ENCODE peak calls at places on chromosomes 2 and 18, in four cellular contexts. One of them, this sample, is unnamed.

GRCh38 chr2:179446475-179447141 is 182.0 kb upstream of the SESTD1 start:
- DNase-seq in PC-9: peak; percentile 56
- DNase-seq in naive thymus-derived CD4-positive, alpha-beta T cell: no peak
- DNase-seq in left ventricle myocardium inferior: no peak
- DNase-seq in this sample: no peak

GRCh38 chr2:110149330-110150220 is 34.0 kb upstream of the MALL start:
- DNase-seq in PC-9: peak; percentile 92
- DNase-seq in naive thymus-derived CD4-positive, alpha-beta T cell: no peak
- DNase-seq in left ventricle myocardium inferior: no peak
- DNase-seq in this sample: no peak

GRCh38 chr2:134900151-134900550 is 18.5 kb upstream of the CCNT2 start:
- DNase-seq in PC-9: no peak
- DNase-seq in naive thymus-derived CD4-positive, alpha-beta T cell: no peak
- DNase-seq in left ventricle myocardium inferior: no peak
- DNase-seq in this sample: no peak

GRCh38 chr2:29747786-29748470 is 173.5 kb downstream of the ALK start:
- DNase-seq in PC-9: peak; percentile 79
- DNase-seq in naive thymus-derived CD4-positive, alpha-beta T cell: no peak
- DNase-seq in left ventricle myocardium inferior: no peak
- DNase-seq in this sample: no peak

GRCh38 chr2:86263956-86264355 is 64.7 kb downstream of the MRPL35 start:
- DNase-seq in PC-9: no peak
- DNase-seq in naive thymus-derived CD4-positive, alpha-beta T cell: no peak
- DNase-seq in left ventricle myocardium inferior: no peak
- DNase-seq in this sample: no peak

GRCh38 chr2:222393733-222394267 is 30.5 kb upstream of the SGPP2 start:
- DNase-seq in PC-9: no peak
- DNase-seq in naive thymus-derived CD4-positive, alpha-beta T cell: no peak
- DNase-seq in left ventricle myocardium inferior: no peak
- DNase-seq in this sample: no peak

GRCh38 chr2:6183231-6183630 is 491.0 kb downstream of the SOX11 start:
- DNase-seq in PC-9: no peak
- DNase-seq in naive thymus-derived CD4-positive, alpha-beta T cell: no peak
- DNase-seq in left ventricle myocardium inferior: no peak
- DNase-seq in this sample: no peak

GRCh38 chr2:221997683-221998082 is 301.1 kb downstream of the PAX3 start:
- DNase-seq in PC-9: no peak
- DNase-seq in naive thymus-derived CD4-positive, alpha-beta T cell: no peak
- DNase-seq in left ventricle myocardium inferior: no peak
- DNase-seq in this sample: no peak

GRCh38 chr2:149451417-149452165 is 121.2 kb downstream of the LYPD6 start:
- DNase-seq in PC-9: peak; percentile 63
- DNase-seq in naive thymus-derived CD4-positive, alpha-beta T cell: no peak
- DNase-seq in left ventricle myocardium inferior: no peak
- DNase-seq in this sample: no peak

GRCh38 chr2:232075859-232076258 is 114.3 kb downstream of the DIS3L2 start:
- DNase-seq in PC-9: no peak
- DNase-seq in naive thymus-derived CD4-positive, alpha-beta T cell: no peak
- DNase-seq in left ventricle myocardium inferior: no peak
- DNase-seq in this sample: no peak

GRCh38 chr2:216316743-216317142 is 55.5 kb downstream of the MARCHF4 start:
- DNase-seq in PC-9: no peak
- DNase-seq in naive thymus-derived CD4-positive, alpha-beta T cell: no peak
- DNase-seq in left ventricle myocardium inferior: no peak
- DNase-seq in this sample: no peak

GRCh38 chr2:42970151-42970550 is 177.8 kb upstream of the HAAO start:
- DNase-seq in PC-9: no peak
- DNase-seq in naive thymus-derived CD4-positive, alpha-beta T cell: no peak
- DNase-seq in left ventricle myocardium inferior: no peak
- DNase-seq in this sample: no peak

GRCh38 chr18:78721281-78721949 is 258.2 kb upstream of the SALL3 start:
- DNase-seq in PC-9: no peak
- DNase-seq in naive thymus-derived CD4-positive, alpha-beta T cell: no peak
- DNase-seq in left ventricle myocardium inferior: no peak
- DNase-seq in this sample: no peak

GRCh38 chr18:45398448-45398847 is 216.8 kb upstream of the SLC14A2 start:
- DNase-seq in PC-9: no peak
- DNase-seq in naive thymus-derived CD4-positive, alpha-beta T cell: no peak
- DNase-seq in left ventricle myocardium inferior: no peak
- DNase-seq in this sample: no peak

GRCh38 chr18:35618703-35619102 is 37.2 kb downstream of the GALNT1 start:
- DNase-seq in PC-9: no peak
- DNase-seq in naive thymus-derived CD4-positive, alpha-beta T cell: no peak
- DNase-seq in left ventricle myocardium inferior: no peak
- DNase-seq in this sample: no peak

GRCh38 chr2:38370664-38371063 is 6.4 kb downstream of the ATL2 start:
- DNase-seq in PC-9: no peak
- DNase-seq in naive thymus-derived CD4-positive, alpha-beta T cell: no peak
- DNase-seq in left ventricle myocardium inferior: no peak
- DNase-seq in this sample: no peak

GRCh38 chr18:22935431-22935830 is 2.3 kb downstream of the RBBP8 start:
- DNase-seq in PC-9: no peak
- DNase-seq in naive thymus-derived CD4-positive, alpha-beta T cell: no peak
- DNase-seq in left ventricle myocardium inferior: no peak
- DNase-seq in this sample: no peak

GRCh38 chr18:22933206-22933957 is at the start of gene RBBP8:
- DNase-seq in PC-9: peak; percentile 53
- DNase-seq in naive thymus-derived CD4-positive, alpha-beta T cell: peak; percentile 79
- DNase-seq in left ventricle myocardium inferior: peak; percentile 84
- DNase-seq in this sample: peak; percentile 83

GRCh38 chr18:22936515-22936914 is 3.4 kb downstream of the RBBP8 start:
- DNase-seq in PC-9: no peak
- DNase-seq in naive thymus-derived CD4-positive, alpha-beta T cell: no peak
- DNase-seq in left ventricle myocardium inferior: no peak
- DNase-seq in this sample: no peak

GRCh38 chr18:22933958-22934423 is 863 bp downstream of the RBBP8 start:
- DNase-seq in PC-9: no peak
- DNase-seq in naive thymus-derived CD4-positive, alpha-beta T cell: no peak
- DNase-seq in left ventricle myocardium inferior: no peak
- DNase-seq in this sample: no peak

DNA sequence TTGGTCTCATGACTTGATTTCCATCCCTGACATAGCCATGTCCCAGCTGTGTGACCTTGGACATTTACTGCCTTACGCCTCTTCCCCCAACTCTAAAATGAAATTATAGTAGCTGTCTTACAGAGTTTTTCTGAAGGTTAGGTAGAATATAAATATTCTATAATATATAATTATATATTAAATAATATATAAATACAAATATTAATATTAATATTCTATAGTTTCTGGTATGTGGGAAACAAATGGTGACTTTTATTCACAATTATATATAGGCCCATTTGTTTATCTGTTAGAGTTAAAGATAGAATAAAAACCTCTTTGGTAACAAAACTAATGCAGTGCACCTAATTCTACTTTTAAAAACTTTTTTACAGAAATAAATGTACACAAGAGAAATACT is 1.7 kb downstream of the RBBP8 start:
- DNase-seq in PC-9: no peak
- DNase-seq in naive thymus-derived CD4-positive, alpha-beta T cell: no peak
- DNase-seq in left ventricle myocardium inferior: no peak
- DNase-seq in this sample: no peak
- H3K4me3 ChIP-seq in PC-9: peak overlapping the region; percentile 86
- H3K4me3 ChIP-seq in naive thymus-derived CD4-positive, alpha-beta T cell: no peak overlapping the region
- H3K4me3 ChIP-seq in left ventricle myocardium inferior: no peak overlapping the region
- H3K4me3 ChIP-seq in this sample: no peak overlapping the region

GRCh38 chr18:8752329-8752728 is 47.0 kb downstream of the MTCL1 start:
- DNase-seq in PC-9: no peak
- DNase-seq in naive thymus-derived CD4-positive, alpha-beta T cell: no peak
- DNase-seq in left ventricle myocardium inferior: no peak
- DNase-seq in this sample: no peak

GRCh38 chr18:8754995-8755955 is 49.9 kb downstream of the MTCL1 start:
- DNase-seq in PC-9: no peak
- DNase-seq in naive thymus-derived CD4-positive, alpha-beta T cell: peak; percentile 89
- DNase-seq in left ventricle myocardium inferior: no peak
- DNase-seq in this sample: peak; percentile 17

GRCh38 chr18:8750954-8751415 is 45.6 kb downstream of the MTCL1 start:
- DNase-seq in PC-9: no peak
- DNase-seq in naive thymus-derived CD4-positive, alpha-beta T cell: no peak
- DNase-seq in left ventricle myocardium inferior: no peak
- DNase-seq in this sample: no peak

GRCh38 chr18:8749492-8749891 is 44.1 kb downstream of the MTCL1 start:
- DNase-seq in PC-9: no peak
- DNase-seq in naive thymus-derived CD4-positive, alpha-beta T cell: no peak
- DNase-seq in left ventricle myocardium inferior: no peak
- DNase-seq in this sample: no peak

GRCh38 chr18:8751692-8752091 is 46.3 kb downstream of the MTCL1 start:
- DNase-seq in PC-9: no peak
- DNase-seq in naive thymus-derived CD4-positive, alpha-beta T cell: no peak
- DNase-seq in left ventricle myocardium inferior: no peak
- DNase-seq in this sample: no peak
- H3K27ac ChIP-seq in PC-9: no peak overlapping the region
- H3K27ac ChIP-seq in naive thymus-derived CD4-positive, alpha-beta T cell: no peak overlapping the region
- H3K27ac ChIP-seq in left ventricle myocardium inferior: no peak overlapping the region
- H3K27ac ChIP-seq in this sample: no peak overlapping the region

DNA sequence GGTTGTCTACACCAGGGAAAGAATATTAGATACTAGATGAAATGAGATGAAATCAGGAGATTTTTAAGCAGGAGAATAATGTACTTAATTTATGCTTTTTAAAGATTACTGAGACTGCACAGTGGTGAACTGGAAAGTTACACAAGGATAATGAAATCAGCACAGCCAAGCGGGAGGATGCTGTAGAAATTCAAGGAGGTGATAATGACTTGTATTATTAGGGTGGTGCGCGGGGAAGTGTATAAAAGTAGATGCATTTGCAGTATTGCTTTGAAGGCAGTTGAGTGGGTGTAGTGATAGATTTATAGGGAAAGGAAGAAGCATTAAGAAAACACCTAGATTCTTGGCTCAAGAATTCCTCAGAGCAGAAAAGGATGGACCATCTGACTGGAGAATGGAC is 359.5 kb upstream of the SPHKAP start:
- DNase-seq in PC-9: no peak
- DNase-seq in naive thymus-derived CD4-positive, alpha-beta T cell: no peak
- DNase-seq in left ventricle myocardium inferior: no peak
- DNase-seq in this sample: no peak
- H3K36me3 ChIP-seq in PC-9: no peaks in the 10 kb centered on the region
- H3K36me3 ChIP-seq in naive thymus-derived CD4-positive, alpha-beta T cell: no peaks in the 10 kb centered on the region
- H3K36me3 ChIP-seq in left ventricle myocardium inferior: no peaks in the 10 kb centered on the region
- H3K36me3 ChIP-seq in this sample: no peaks in the 10 kb centered on the region

GRCh38 chr18:27185025-27185763 is at the start of gene CHST9:
- DNase-seq in PC-9: no peak
- DNase-seq in naive thymus-derived CD4-positive, alpha-beta T cell: no peak
- DNase-seq in left ventricle myocardium inferior: peak; percentile 46
- DNase-seq in this sample: no peak

GRCh38 chr18:27188309-27188708 is 3.2 kb upstream of the CHST9 start:
- DNase-seq in PC-9: no peak
- DNase-seq in naive thymus-derived CD4-positive, alpha-beta T cell: no peak
- DNase-seq in left ventricle myocardium inferior: no peak
- DNase-seq in this sample: no peak

GRCh38 chr18:27185897-27186296 is 789 bp upstream of the CHST9 start:
- DNase-seq in PC-9: no peak
- DNase-seq in naive thymus-derived CD4-positive, alpha-beta T cell: no peak
- DNase-seq in left ventricle myocardium inferior: no peak
- DNase-seq in this sample: no peak

GRCh38 chr18:27181726-27182125 is 3.4 kb downstream of the CHST9 start:
- DNase-seq in PC-9: no peak
- DNase-seq in naive thymus-derived CD4-positive, alpha-beta T cell: no peak
- DNase-seq in left ventricle myocardium inferior: no peak
- DNase-seq in this sample: no peak

GRCh38 chr18:27184115-27185024 is 738 bp downstream of the CHST9 start:
- DNase-seq in PC-9: no peak
- DNase-seq in naive thymus-derived CD4-positive, alpha-beta T cell: no peak
- DNase-seq in left ventricle myocardium inferior: no peak
- DNase-seq in this sample: no peak
- H3K4me3 ChIP-seq in PC-9: peak overlapping the region; percentile 35
- H3K4me3 ChIP-seq in naive thymus-derived CD4-positive, alpha-beta T cell: no peak overlapping the region
- H3K4me3 ChIP-seq in left ventricle myocardium inferior: peak overlapping the region; percentile 72
- H3K4me3 ChIP-seq in this sample: no peak overlapping the region

DNA sequence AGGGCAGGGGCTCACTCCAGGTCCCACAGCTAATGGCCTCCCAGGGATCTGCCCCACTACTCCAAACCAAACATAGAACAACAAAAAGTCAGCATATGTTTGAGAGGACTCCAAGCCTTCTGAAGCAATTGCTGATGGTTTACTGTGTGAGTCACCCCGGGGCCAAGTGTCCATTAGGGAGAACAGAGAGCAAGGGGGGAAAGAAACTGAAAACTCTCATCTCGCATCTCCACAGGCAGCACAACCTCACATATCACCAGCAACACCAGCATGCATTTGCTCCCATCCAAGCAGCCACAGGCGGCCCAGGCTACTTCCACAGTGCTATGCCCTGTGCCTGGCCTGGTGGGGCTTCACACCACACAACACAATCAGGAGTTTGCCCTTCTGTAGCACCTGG is 39.1 kb downstream of the CYRIA start:
- DNase-seq in PC-9: peak; percentile 61
- DNase-seq in naive thymus-derived CD4-positive, alpha-beta T cell: no peak
- DNase-seq in left ventricle myocardium inferior: no peak
- DNase-seq in this sample: no peak
- H3K27ac ChIP-seq in PC-9: peak overlapping the region; percentile 21
- H3K27ac ChIP-seq in naive thymus-derived CD4-positive, alpha-beta T cell: no peak overlapping the region
- H3K27ac ChIP-seq in left ventricle myocardium inferior: peak overlapping the region; percentile 82
- H3K27ac ChIP-seq in this sample: no peak overlapping the region

GRCh38 chr2:9405636-9406035 is 17.7 kb downstream of the ITGB1BP1 start:
- DNase-seq in PC-9: no peak
- DNase-seq in naive thymus-derived CD4-positive, alpha-beta T cell: no peak
- DNase-seq in left ventricle myocardium inferior: no peak
- DNase-seq in this sample: no peak

GRCh38 chr2:9407363-9407811 is 15.9 kb downstream of the ITGB1BP1 start:
- DNase-seq in PC-9: no peak
- DNase-seq in naive thymus-derived CD4-positive, alpha-beta T cell: no peak
- DNase-seq in left ventricle myocardium inferior: no peak
- DNase-seq in this sample: no peak

GRCh38 chr2:9403924-9404323 is 19.4 kb downstream of the ITGB1BP1 start:
- DNase-seq in PC-9: peak; percentile 60
- DNase-seq in naive thymus-derived CD4-positive, alpha-beta T cell: no peak
- DNase-seq in left ventricle myocardium inferior: no peak
- DNase-seq in this sample: no peak

GRCh38 chr2:9408641-9409151 is 14.6 kb downstream of the ITGB1BP1 start:
- DNase-seq in PC-9: peak; percentile 53
- DNase-seq in naive thymus-derived CD4-positive, alpha-beta T cell: no peak
- DNase-seq in left ventricle myocardium inferior: no peak
- DNase-seq in this sample: no peak

DNA sequence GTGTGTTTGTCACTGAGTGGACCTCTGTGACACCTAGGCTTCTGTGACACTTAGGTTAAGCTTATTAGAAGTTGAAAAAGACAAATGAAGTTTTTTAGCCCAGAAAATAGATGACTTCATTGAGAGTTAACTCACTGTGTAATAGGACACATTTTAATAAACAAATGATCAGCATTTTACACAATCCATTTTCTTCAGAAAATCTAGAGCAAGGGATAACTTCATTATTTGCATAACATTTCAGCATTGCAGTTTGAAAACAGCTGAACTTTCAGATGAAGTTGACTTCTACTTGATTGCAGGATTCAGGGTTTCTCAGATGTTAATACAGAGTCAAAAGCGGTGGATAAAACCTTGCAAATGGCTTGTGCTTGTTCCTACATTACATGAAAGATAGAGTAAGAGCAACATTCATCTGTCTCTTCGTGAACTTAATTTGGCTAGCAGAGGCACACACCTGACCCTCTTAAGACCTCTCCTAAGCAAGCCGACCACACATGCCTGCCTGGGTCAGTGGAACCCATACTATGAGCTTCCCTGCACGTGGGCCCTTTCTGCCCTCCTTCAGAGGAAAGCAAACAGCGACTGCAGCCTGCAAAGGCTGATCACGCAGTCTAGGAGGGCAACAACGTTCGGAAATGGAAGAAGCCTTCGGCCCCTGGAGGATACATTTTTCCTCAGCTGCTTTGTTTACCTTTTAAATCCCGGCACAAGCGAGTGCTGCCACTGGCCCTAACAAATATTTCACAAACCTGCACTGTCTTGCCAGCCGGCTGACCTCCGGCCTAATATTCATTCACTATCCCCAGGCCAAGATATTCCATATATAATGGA is 16.6 kb downstream of the ITGB1BP1 start:
- DNase-seq in PC-9: no peak
- DNase-seq in naive thymus-derived CD4-positive, alpha-beta T cell: no peak
- DNase-seq in left ventricle myocardium inferior: no peak
- DNase-seq in this sample: no peak
- H3K36me3 ChIP-seq in PC-9: peaks cover 42% of the 10 kb centered on the region
- H3K36me3 ChIP-seq in naive thymus-derived CD4-positive, alpha-beta T cell: peaks cover 29% of the 10 kb centered on the region
- H3K36me3 ChIP-seq in left ventricle myocardium inferior: peaks cover 57% of the 10 kb centered on the region
- H3K36me3 ChIP-seq in this sample: peaks cover 21% of the 10 kb centered on the region